ENCODE peak calls at places on chromosomes 12 and 14, in seven cellular contexts. B, R, C, L, E, Q and F are unnamed samples.

GRCh38 chr14:101549154-101549553 is 12.1 kb upstream of the DIO3 start:
- DNase-seq in B (no peak), R (no peak), C (no peak), L (no peak), E (no peak), Q (no peak), F (no peak)

GRCh38 chr12:25187781-25188180 is 7.2 kb downstream of the DNAI7 start:
- DNase-seq in B (no peak), R (no peak), C (no peak), L (no peak), E (no peak), Q (no peak), F (no peak)

GRCh38 chr14:99735189-99736135 is 51.4 kb downstream of the CYP46A1 start:
- DNase-seq in B (no peak), R (no peak), C (no peak), L (no peak), E (no peak), Q (no peak), F (no peak)

GRCh38 chr12:124458992-124459851 is 108.2 kb downstream of the NCOR2 start:
- DNase-seq in B (no peak), R (no peak), C (no peak), L (no peak), E (no peak), Q (no peak), F (no peak)

GRCh38 chr12:46933947-46934346 is 108.2 kb upstream of the SLC38A4 start:
- DNase-seq in B (peak), R (no peak), C (no peak), L (no peak), E (no peak), Q (peak), F (peak)

GRCh38 chr12:104576980-104577925 is 120.5 kb downstream of the CHST11 start:
- DNase-seq in B (no peak), R (no peak), C (no peak), L (no peak), E (no peak), Q (no peak), F (no peak)

GRCh38 chr12:39502657-39503056 is 59.7 kb upstream of the KIF21A start:
- DNase-seq in B (no peak), R (no peak), C (no peak), L (no peak), E (no peak), Q (no peak), F (peak)

GRCh38 chr14:29749327-29749726 is 178.3 kb downstream of the PRKD1 start:
- DNase-seq in B (no peak), R (no peak), C (no peak), L (no peak), E (no peak), Q (no peak), F (no peak)

GRCh38 chr14:31261859-31262739 is 54.5 kb upstream of the HECTD1 start:
- DNase-seq in B (no peak), R (no peak), C (peak), L (no peak), E (no peak), Q (no peak), F (peak)